ENCODE peak calls at places on chromosomes 3 and 15, in eight cellular contexts. W, L, Y, T, G, S, X and O are unnamed samples.

GRCh38 chr3:31880020-31880419 is 101.0 kb downstream of the OSBPL10 start:
- DNase-seq in T (no peak), X (no peak), S (no peak), Y (no peak), W (no peak), G (peak; percentile 80), L (no peak), O (no peak)

GRCh38 chr15:56892651-56893348 is 25.6 kb upstream of the TCF12 start:
- DNase-seq in L (no peak), T (no peak), S (no peak), Y (no peak), W (no peak), G (no peak), X (no peak), O (no peak)

GRCh38 chr3:54731697-54732445 is 196.0 kb downstream of the LRTM1 start:
- DNase-seq in T (no peak), G (no peak), W (no peak), S (no peak), X (no peak), L (no peak), Y (no peak), O (no peak)

GRCh38 chr3:107065094-107065861 is 312.0 kb upstream of the CCDC54 start:
- DNase-seq in T (no peak), W (no peak), X (no peak), S (no peak), Y (peak; percentile 53), L (no peak), G (no peak), O (no peak)

GRCh38 chr3:58013973-58014649 is 5.9 kb downstream of the FLNB start:
- DNase-seq in W (no peak), X (no peak), G (no peak), L (peak; percentile 95), Y (peak; percentile 62), S (peak; percentile 56), T (no peak), O (no peak)

GRCh38 chr15:63420333-63420741 is 38.7 kb upstream of the CA12 start:
- DNase-seq in G (peak; percentile 13), S (no peak), W (no peak), T (no peak), Y (no peak), L (peak; percentile 34), X (no peak), O (no peak)

GRCh38 chr3:127710473-127710941 is 37.8 kb downstream of the ABTB1 start:
- DNase-seq in L (no peak), W (no peak), X (no peak), G (no peak), T (no peak), Y (peak; percentile 9), S (no peak), O (no peak)

GRCh38 chr3:56123487-56123886 is 344.8 kb downstream of the ERC2 start:
- DNase-seq in S (no peak), G (no peak), T (no peak), Y (no peak), W (no peak), X (no peak), L (no peak), O (no peak)

GRCh38 chr3:32842531-32842931 is 24.7 kb downstream of the TRIM71 start:
- DNase-seq in S (no peak), G (peak; percentile 24), T (no peak), W (no peak), L (no peak), X (no peak), Y (no peak), O (no peak)

GRCh38 chr15:60821462-60822061 is 342.6 kb upstream of the ICE2 start:
- DNase-seq in L (no peak), Y (no peak), X (no peak), W (no peak), T (no peak), G (no peak), S (no peak), O (no peak)

GRCh38 chr3:181176610-181177009 is 187.1 kb upstream of the DNAJC19 start:
- DNase-seq in L (peak; percentile 22), G (peak; percentile 61), W (no peak), X (no peak), Y (peak; percentile 59), T (no peak), S (no peak), O (no peak)

GRCh38 chr3:62003833-62004232 is 369.5 kb downstream of the FEZF2 start:
- DNase-seq in L (no peak), T (no peak), W (no peak), S (no peak), G (no peak), Y (no peak), X (no peak), O (no peak)

GRCh38 chr15:43285609-43286037 is 18.9 kb upstream of the TGM5 start:
- DNase-seq in Y (no peak), X (no peak), T (peak; percentile 24), G (peak; percentile 71), L (peak; percentile 57), W (peak; percentile 30), S (no peak), O (peak; percentile 81)

GRCh38 chr3:54541369-54541768 is 386.5 kb downstream of the LRTM1 start:
- DNase-seq in S (no peak), L (no peak), Y (no peak), G (no peak), X (no peak), T (no peak), W (no peak), O (no peak)

GRCh38 chr15:83947156-83947555 is 288.4 kb upstream of the GOLGA6L4 start:
- DNase-seq in S (no peak), Y (no peak), T (no peak), L (no peak), W (no peak), X (no peak), G (no peak), O (no peak)

GRCh38 chr3:59754456-59754855 is 704.6 kb upstream of the CFAP20DC start:
- DNase-seq in G (no peak), Y (no peak), X (no peak), L (no peak), T (no peak), W (no peak), S (no peak), O (no peak)

GRCh38 chr3:30437172-30437571 is 169.2 kb upstream of the TGFBR2 start:
- DNase-seq in G (no peak), Y (no peak), W (no peak), S (no peak), X (no peak), L (no peak), T (no peak), O (no peak)

GRCh38 chr3:186042521-186043202 is 66.2 kb downstream of the ETV5 start:
- DNase-seq in X (no peak), T (no peak), G (no peak), S (no peak), Y (no peak), W (no peak), L (no peak), O (no peak)

GRCh38 chr15:70722266-70723123 is 40.9 kb downstream of the UACA start:
- DNase-seq in G (no peak), X (no peak), Y (no peak), L (peak; percentile 56), W (peak; percentile 10), S (no peak), T (no peak), O (peak; percentile 22)

GRCh38 chr3:20846081-20846480 is 660.1 kb upstream of the SGO1 start:
- DNase-seq in L (no peak), G (no peak), X (no peak), S (no peak), W (no peak), T (no peak), Y (no peak), O (no peak)

GRCh38 chr3:97990624-97991277 is 18.5 kb upstream of the RIOX2 start:
- DNase-seq in X (no peak), Y (no peak), S (no peak), T (no peak), L (no peak), W (no peak), G (peak; percentile 28), O (no peak)

DNA sequence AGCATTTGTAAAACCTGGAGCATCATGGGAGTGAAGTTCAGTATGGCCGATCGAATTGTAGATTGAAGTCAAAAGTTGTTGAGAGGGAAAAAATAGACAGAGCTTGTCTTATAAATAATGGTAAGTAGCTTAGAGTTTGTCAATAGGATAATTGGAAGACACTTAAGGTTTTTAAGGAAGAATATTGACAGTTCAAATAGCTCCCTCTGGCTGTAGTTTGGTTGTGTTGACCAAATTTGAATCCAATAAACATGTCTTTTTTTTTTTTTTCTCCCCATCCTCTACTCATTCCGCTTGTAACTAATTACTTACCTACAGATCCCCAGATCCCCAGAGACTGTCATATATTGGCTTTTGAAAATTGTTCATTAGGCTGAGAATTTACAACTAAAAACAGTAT is 677.0 kb downstream of the AGBL1 start:
- DNase-seq in X (no peak), W (no peak), Y (no peak), L (no peak), S (no peak), T (no peak), G (no peak), O (no peak)
- TF ChIP-seq CTCF in X (no peak), W (no peak), Y (no peak), L (peak; percentile 23), S (no peak), T (no peak), G (no peak), O (peak; percentile 8)

GRCh38 chr3:126212629-126213375 is 32.4 kb upstream of the ALDH1L1 start:
- DNase-seq in Y (peak; percentile 57), L (peak; percentile 38), W (no peak), G (no peak), X (no peak), T (no peak), S (peak; percentile 91), O (no peak)
- TF ChIP-seq CTCF in Y (peak; percentile 42), L (peak; percentile 73), W (no peak), G (no peak), X (no peak), T (no peak), S (peak; percentile 22), O (no peak)

DNA sequence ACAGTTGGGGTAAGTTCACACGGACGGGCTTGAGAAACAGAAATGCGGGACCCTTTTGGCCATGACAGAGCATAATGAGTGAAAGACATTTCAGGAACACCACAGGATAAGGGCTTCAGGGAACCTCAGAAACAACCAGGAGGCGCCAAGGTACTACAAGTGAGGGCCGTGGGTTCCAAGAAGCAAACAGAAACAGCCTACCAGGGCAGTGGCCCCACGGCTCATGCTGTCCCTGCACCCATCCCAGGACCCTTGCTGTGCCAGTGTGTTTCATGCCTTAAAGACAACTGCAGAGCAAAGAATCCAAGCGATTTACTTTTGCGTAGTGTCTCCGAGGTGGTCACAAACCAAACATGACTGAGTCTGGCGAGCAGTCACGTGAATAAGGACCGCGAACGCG is 54.0 kb downstream of the RUBCN start:
- DNase-seq in T (no peak), Y (no peak), S (no peak), W (no peak), X (no peak), L (no peak), G (no peak), O (no peak)
- TF ChIP-seq CTCF in T (no peak), Y (no peak), S (no peak), W (no peak), X (no peak), L (no peak), G (no peak), O (no peak)

DNA sequence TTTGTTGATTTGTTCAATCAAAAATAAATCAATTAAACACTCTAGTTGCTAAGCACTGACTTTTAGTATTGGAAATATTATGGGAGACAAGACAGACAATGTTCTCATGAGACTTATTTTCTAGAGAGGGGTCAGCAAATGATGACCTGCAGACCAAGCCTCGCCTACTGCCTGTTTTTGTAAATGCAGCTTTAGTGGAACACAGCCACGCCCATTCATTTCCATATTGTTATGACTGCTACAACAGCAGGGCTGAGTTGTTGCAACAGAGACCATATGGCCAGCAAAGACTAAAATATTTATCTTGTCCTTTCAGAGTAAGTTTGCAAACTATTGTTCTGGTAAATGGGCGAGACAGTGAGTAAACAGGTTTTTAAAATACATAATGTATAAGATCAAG is 570.2 kb downstream of the NTRK3 start:
- DNase-seq in Y (no peak), W (no peak), T (no peak), L (no peak), X (no peak), S (no peak), G (no peak), O (no peak)
- TF ChIP-seq CTCF in Y (no peak), W (no peak), T (no peak), L (no peak), X (no peak), S (no peak), G (no peak), O (no peak)